ENCODE peak calls at places on chromosomes 2 and 18, in ten cellular contexts. Y is NCI-H1694 treated with DMSO at 0.1 percent for 48 hours; D is GM10248; I is activated naive CD8-positive, alpha-beta T cell treated with anti-CD3 and anti-CD28 coated beads, Interleukin-2, amount 50 U/mL, for 24 hours; V is adipocyte; K is anterior cingulate cortex; J is DMS153; H is stimulated activated CD8-positive, alpha-beta memory T cell treated with anti-CD3 and anti-CD28 coated beads, Interleukin-15, amount 100 ng/mL, for 1 hour; S is OCI-LY7; Z is activated CD4-positive, alpha-beta T cell treated with anti-CD3 and anti-CD28 coated beads, Interleukin-2, amount 50 U/mL, for 1 hour. R is an unnamed sample.
A peak's percentile ranks its signal among the peaks of the same experiment; 100 is the strongest.

GRCh38 chr2:226601881-226602280 is 197.7 kb downstream of the IRS1 start:
- DNase-seq in J (no peak), I (no peak), S (no peak), Z (no peak), K (no peak), V (peak; percentile 46), Y (no peak), H (no peak), D (no peak), R (no peak)

GRCh38 chr2:188292446-188293239 is 969 bp downstream of the GULP1 start:
- DNase-seq in Z (no peak), I (no peak), J (peak; percentile 4), Y (no peak), K (peak; percentile 43), S (no peak), D (no peak), V (peak; percentile 94), H (no peak), R (peak; percentile 93)

GRCh38 chr2:23452853-23453420 is 68.0 kb downstream of the KLHL29 start:
- DNase-seq in V (no peak), D (peak; percentile 40), Y (peak; percentile 9), I (peak; percentile 16), J (peak; percentile 24), H (no peak), Z (peak; percentile 36), S (no peak), K (no peak), R (no peak)

GRCh38 chr18:68979737-68980136 is 181.9 kb downstream of the CCDC102B start:
- DNase-seq in H (no peak), K (no peak), Z (no peak), D (no peak), V (no peak), I (no peak), J (no peak), Y (no peak), S (no peak), R (no peak)

GRCh38 chr2:127884436-127884835 is 1.3 kb downstream of the AMMECR1L start:
- DNase-seq in J (no peak), K (no peak), H (no peak), D (no peak), Y (no peak), I (no peak), S (no peak), V (peak; percentile 70), Z (no peak), R (no peak)

GRCh38 chr2:43832457-43832856 is 6.2 kb downstream of the ABCG5 start:
- DNase-seq in K (no peak), H (no peak), Z (no peak), D (no peak), S (no peak), V (no peak), I (no peak), J (no peak), Y (no peak), R (no peak)

GRCh38 chr18:48680871-48681270 is 142.0 kb downstream of the CTIF start:
- DNase-seq in D (no peak), H (no peak), Z (no peak), V (no peak), S (no peak), K (peak; percentile 50), Y (no peak), I (no peak), J (no peak), R (no peak)

GRCh38 chr2:120779781-120780283 is 44.2 kb downstream of the GLI2 start:
- DNase-seq in Y (no peak), I (no peak), V (peak; percentile 73), K (peak; percentile 25), S (no peak), D (no peak), J (no peak), H (no peak), Z (no peak), R (no peak)

GRCh38 chr2:33034784-33035183 is 88.0 kb downstream of the LTBP1 start:
- DNase-seq in Y (peak; percentile 80), K (no peak), V (peak; percentile 73), D (no peak), I (no peak), Z (no peak), H (no peak), S (no peak), J (no peak), R (no peak)

GRCh38 chr2:16126141-16126968 is 186.0 kb downstream of the MYCN start:
- DNase-seq in S (no peak), Y (no peak), I (no peak), J (no peak), V (no peak), D (no peak), H (no peak), Z (no peak), K (no peak), R (no peak)

GRCh38 chr2:159639071-159639470 is 22.7 kb upstream of the BAZ2B start:
- DNase-seq in Y (no peak), D (no peak), J (no peak), V (no peak), K (no peak), S (no peak), I (no peak), Z (no peak), H (no peak), R (no peak)

GRCh38 chr2:136997550-136997949 is 232.2 kb downstream of the THSD7B start:
- DNase-seq in S (no peak), I (no peak), J (no peak), K (no peak), D (no peak), H (no peak), Z (no peak), Y (no peak), V (no peak), R (no peak)

GRCh38 chr2:98704499-98705332 is 26.2 kb downstream of the MGAT4A start:
- DNase-seq in I (no peak), J (peak; percentile 85), H (no peak), V (no peak), Z (no peak), S (no peak), D (no peak), Y (no peak), K (no peak), R (no peak)

GRCh38 chr2:219058541-219059374 is 2.0 kb downstream of the IHH start:
- DNase-seq in S (no peak), D (no peak), V (peak; percentile 52), K (no peak), Y (no peak), I (no peak), J (no peak), Z (no peak), H (no peak), R (peak; percentile 44)

GRCh38 chr2:198096965-198097364 is 292.6 kb downstream of the PLCL1 start:
- DNase-seq in J (no peak), I (no peak), D (no peak), S (no peak), V (no peak), K (no peak), Y (no peak), Z (no peak), H (no peak), R (no peak)

GRCh38 chr2:105746177-105747080 is 1.7 kb downstream of the NCK2 start:
- DNase-seq in I (peak; percentile 91), H (peak; percentile 66), J (no peak), S (peak; percentile 52), K (no peak), V (peak; percentile 15), Y (no peak), Z (peak; percentile 76), D (peak; percentile 76), R (no peak)

GRCh38 chr2:58207189-58207588 is 33.9 kb downstream of the FANCL start:
- DNase-seq in Y (no peak), S (no peak), I (no peak), K (no peak), J (no peak), D (no peak), Z (no peak), H (no peak), V (no peak), R (no peak)

GRCh38 chr18:44541159-44541558 is 139.5 kb upstream of the SETBP1 start:
- DNase-seq in D (no peak), I (no peak), Y (no peak), K (no peak), Z (no peak), V (peak; percentile 20), H (no peak), S (no peak), J (no peak), R (no peak)

GRCh38 chr18:23881778-23882177 is 132.8 kb upstream of the TTC39C start:
- DNase-seq in Y (no peak), J (peak; percentile 67), K (no peak), Z (no peak), H (no peak), S (no peak), D (no peak), I (no peak), V (no peak), R (no peak)

GRCh38 chr2:45720210-45720609 is 68.7 kb downstream of the PRKCE start:
- DNase-seq in Z (no peak), D (no peak), K (no peak), Y (no peak), S (no peak), H (no peak), V (no peak), J (no peak), I (no peak), R (no peak)

GRCh38 chr18:65435529-65435928 is 315.3 kb upstream of the CDH7 start:
- DNase-seq in J (no peak), I (no peak), S (no peak), V (no peak), D (no peak), K (no peak), H (no peak), Z (no peak), Y (peak; percentile 13), R (no peak)

GRCh38 chr2:20422679-20423271 is 24.1 kb upstream of the RHOB start:
- DNase-seq in Z (no peak), I (no peak), S (peak; percentile 28), D (peak; percentile 39), H (no peak), Y (peak; percentile 86), V (peak; percentile 41), J (no peak), K (peak; percentile 16), R (peak; percentile 23)

GRCh38 chr2:236769981-236770671 is 200.5 kb downstream of the ACKR3 start:
- DNase-seq in Z (no peak), D (no peak), V (peak; percentile 76), H (no peak), S (no peak), J (no peak), Y (no peak), K (peak; percentile 24), I (no peak), R (no peak)

GRCh38 chr18:9321017-9321452 is 13.5 kb upstream of the TWSG1 start:
- DNase-seq in V (peak; percentile 17), H (no peak), J (no peak), S (no peak), Y (no peak), D (no peak), I (no peak), K (no peak), Z (no peak), R (no peak)

GRCh38 chr18:43525149-43525548 is 247.9 kb upstream of the SYT4 start:
- DNase-seq in V (no peak), D (no peak), H (no peak), K (no peak), S (no peak), J (no peak), I (no peak), Y (peak; percentile 52), Z (no peak), R (no peak)

GRCh38 chr2:18446715-18447114 is 113.7 kb downstream of the RDH14 start:
- DNase-seq in K (no peak), I (no peak), S (no peak), Y (no peak), D (no peak), J (no peak), V (no peak), H (no peak), Z (no peak), R (no peak)

GRCh38 chr2:135997380-135997779 is 12.0 kb upstream of the DARS1 start:
- DNase-seq in V (no peak), Z (no peak), D (peak; percentile 37), H (no peak), S (peak; percentile 77), K (peak; percentile 52), Y (no peak), I (peak; percentile 39), J (no peak), R (peak; percentile 84)

GRCh38 chr2:196239622-196240587 is 68.5 kb upstream of the STK17B start:
- DNase-seq in D (peak; percentile 61), K (no peak), S (peak; percentile 96), V (no peak), J (peak; percentile 12), Z (peak; percentile 70), Y (no peak), H (peak; percentile 57), I (peak; percentile 76), R (no peak)